ENCODE peak calls at places on chromosomes 5 and 9, in four cellular contexts. W is H1, Z is GM12878, X is K562. K is an unnamed sample.
A peak's percentile ranks its signal among the peaks of the same experiment; 100 is the strongest.

GRCh38 chr5:124599048-124599973 is 147.1 kb downstream of the ZNF608 start:
- DNase-seq in X (no peak), W (no peak), Z (peak; percentile 13), K (peak; percentile 96)

GRCh38 chr5:73419414-73420390 is 28.9 kb downstream of the FOXD1 start:
- DNase-seq in W (no peak), X (no peak), Z (no peak), K (no peak)

GRCh38 chr9:96391021-96391765 is 7.7 kb upstream of the SLC35D2 start:
- DNase-seq in W (no peak), X (no peak), Z (no peak), K (peak; percentile 96)

GRCh38 chr5:178145965-178146820 is 7.5 kb downstream of the NHP2 start:
- DNase-seq in W (peak; percentile 71), Z (no peak), X (peak; percentile 64), K (peak; percentile 66)

GRCh38 chr5:159161361-159162214 is 47.8 kb downstream of the RNF145 start:
- DNase-seq in W (no peak), Z (no peak), X (no peak), K (no peak)

GRCh38 chr9:76200730-76201129 is 193.5 kb downstream of the RFK start:
- DNase-seq in Z (no peak), X (no peak), W (no peak), K (no peak)

GRCh38 chr5:137688248-137688840 is 47.5 kb downstream of the KLHL3 start:
- DNase-seq in Z (no peak), X (no peak), W (no peak), K (no peak)

GRCh38 chr9:114238919-114239879 is 83.7 kb upstream of the ORM1 start:
- DNase-seq in X (peak; percentile 91), W (no peak), Z (no peak), K (peak; percentile 20)

GRCh38 chr5:53430618-53431252 is 49.7 kb upstream of the FST start:
- DNase-seq in W (no peak), X (no peak), Z (no peak), K (peak; percentile 45)

GRCh38 chr9:100411472-100412270 is 15.3 kb upstream of the MSANTD3 start:
- DNase-seq in W (peak; percentile 79), Z (peak; percentile 66), X (no peak), K (peak; percentile 89)

GRCh38 chr5:157384971-157385709 is 74.9 kb upstream of the NIPAL4 start:
- DNase-seq in X (no peak), Z (no peak), W (peak; percentile 51), K (no peak)

GRCh38 chr9:81686614-81687520 is 2.5 kb downstream of the TLE1 start:
- DNase-seq in Z (no peak), X (no peak), W (no peak), K (peak; percentile 100)

GRCh38 chr9:69178583-69179011 is 4.5 kb downstream of the TJP2 start:
- DNase-seq in Z (no peak), X (no peak), W (no peak), K (peak; percentile 93)

GRCh38 chr5:168853972-168854371 is 274.8 kb upstream of the PANK3 start:
- DNase-seq in Z (no peak), W (no peak), X (no peak), K (no peak)

GRCh38 chr5:169164481-169164925 is 136.4 kb downstream of the SLIT3 start:
- DNase-seq in Z (no peak), X (no peak), W (peak; percentile 33), K (no peak)

DNA sequence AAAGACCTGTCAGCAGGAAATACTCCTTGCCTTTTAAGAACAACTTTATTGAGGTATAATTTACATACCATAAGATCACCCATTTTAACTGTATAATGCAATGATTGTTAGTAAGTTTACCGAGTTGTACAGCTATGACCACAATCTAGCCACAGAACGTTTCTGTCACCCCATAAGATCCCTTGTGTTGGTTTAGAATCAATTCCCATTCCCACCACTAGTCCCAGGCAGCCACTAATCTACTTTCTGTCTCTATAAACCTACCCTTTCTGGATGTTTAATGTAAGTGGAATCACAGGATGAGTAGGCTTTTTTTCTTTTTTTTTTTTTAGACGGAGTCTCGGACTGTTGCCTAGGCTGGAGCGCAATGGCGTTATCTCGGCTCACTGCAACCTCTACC is 4.4 kb downstream of the GPR107 start:
- DNase-seq in X (peak; percentile 53), Z (no peak), W (no peak), K (no peak)
- TF ChIP-seq ATF2 in X (no peak), Z (no peak), W (no peak), K (no peak)

GRCh38 chr5:133273661-133274596 is 222.1 kb downstream of the HSPA4 start:
- DNase-seq in W (no peak), X (no peak), Z (no peak), K (no peak)
- TF ChIP-seq ZNF274 in W (no peak), X (no peak), Z (no peak), K (no peak)

DNA sequence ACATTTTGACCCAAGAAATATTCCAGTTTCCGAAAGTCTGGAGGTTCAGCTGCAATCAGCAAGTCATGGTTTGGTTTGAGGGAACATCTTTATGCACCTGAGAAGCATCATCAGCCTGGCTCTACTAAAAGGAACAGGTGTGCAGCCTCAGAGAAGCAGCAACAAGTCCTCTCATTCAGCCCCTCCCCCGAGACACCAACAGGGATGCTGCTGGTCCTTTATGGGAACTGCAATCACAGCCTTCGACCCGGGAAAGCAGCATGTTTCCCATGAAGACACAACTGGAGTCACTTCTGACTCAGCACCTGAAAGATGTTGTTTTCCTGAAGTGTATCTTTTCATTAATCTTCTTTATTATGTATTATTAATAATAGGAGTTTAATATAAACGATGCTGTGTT is 15.5 kb upstream of the NREP start:
- DNase-seq in W (no peak), Z (no peak), X (no peak), K (no peak)
- TF ChIP-seq RFX5 in W (no peak), Z (no peak), X (no peak), K (no peak)

DNA sequence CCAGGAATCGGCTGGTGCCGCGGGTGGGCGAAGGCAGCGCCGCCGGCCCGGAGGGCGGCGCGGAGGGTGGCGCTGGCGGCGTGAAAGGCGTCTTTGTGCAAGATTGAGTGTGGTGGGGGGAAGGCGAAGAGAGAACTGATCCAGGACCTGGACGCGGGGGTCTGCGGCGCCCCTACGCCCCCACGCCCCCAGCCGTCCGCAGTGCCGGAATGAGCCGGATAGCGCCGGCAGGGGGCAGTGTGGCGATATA is 4.5 kb upstream of the RGMB start:
- DNase-seq in Z (no peak), X (no peak), W (no peak), K (no peak)
- TF ChIP-seq ATF2 in Z (no peak), X (no peak), W (no peak), K (no peak)

GRCh38 chr5:80186634-80187033 is 69.2 kb downstream of the SERINC5 start:
- DNase-seq in Z (no peak), X (no peak), W (no peak), K (no peak)

GRCh38 chr5:80181618-80182211 is 74.1 kb downstream of the SERINC5 start:
- DNase-seq in X (no peak), W (no peak), Z (no peak), K (peak; percentile 90)

GRCh38 chr5:80184235-80185023 is 71.4 kb downstream of the SERINC5 start:
- DNase-seq in X (peak; percentile 23), W (peak; percentile 54), Z (no peak), K (peak; percentile 99)

GRCh38 chr5:80185095-80185494 is 70.8 kb downstream of the SERINC5 start:
- DNase-seq in Z (no peak), W (no peak), X (no peak), K (no peak)

DNA sequence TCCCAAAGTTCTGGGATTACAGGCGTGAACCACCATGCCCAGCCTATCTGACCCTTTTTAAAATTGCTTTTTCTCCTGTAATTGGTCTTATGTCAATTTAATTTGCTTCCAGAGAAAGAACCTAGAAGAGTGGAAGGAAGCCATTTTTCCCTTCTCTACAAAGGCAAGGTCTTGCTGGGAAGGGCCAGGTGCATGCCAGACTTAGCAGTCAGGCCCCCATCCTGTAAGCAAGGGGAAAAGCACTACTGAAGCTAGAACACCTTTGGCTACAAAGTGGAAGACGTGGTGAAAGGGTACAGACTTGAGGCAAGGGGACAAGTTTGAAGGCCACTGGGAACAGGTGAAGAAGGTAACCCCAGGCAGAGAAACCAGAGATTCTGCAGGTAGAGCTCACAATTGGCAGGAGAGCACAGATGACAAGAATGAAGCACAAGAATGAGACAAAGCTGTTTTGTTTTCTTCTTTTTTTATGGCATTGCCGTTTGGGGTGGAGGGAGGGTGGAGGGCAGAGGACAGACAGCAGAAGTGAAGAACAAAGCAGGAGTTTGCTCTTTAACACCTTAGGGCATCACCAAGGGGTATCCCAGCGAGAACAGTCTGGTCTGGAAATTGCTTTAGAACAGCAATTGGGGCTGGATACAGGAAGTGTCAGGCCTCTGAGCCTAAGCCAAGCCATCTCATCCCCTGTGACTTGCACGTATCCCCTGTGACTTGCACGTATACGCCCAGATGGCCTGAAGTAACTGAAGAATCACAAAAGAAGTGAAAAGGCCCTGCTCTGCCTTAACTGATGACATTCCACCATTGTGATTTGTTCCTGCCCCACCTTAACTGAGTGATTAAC is 72.8 kb downstream of the SERINC5 start:
- DNase-seq in Z (no peak), W (peak; percentile 47), X (no peak), K (no peak)
- TF ChIP-seq ZNF274 in Z (no peak), W (no peak), X (no peak), K (no peak)

GRCh38 chr9:108282872-108283271 is 572.9 kb downstream of the ACTL7B start:
- DNase-seq in W (no peak), Z (no peak), X (peak; percentile 15), K (peak; percentile 6)

GRCh38 chr9:108274971-108275370 is 580.8 kb downstream of the ACTL7B start:
- DNase-seq in X (no peak), W (no peak), Z (no peak), K (no peak)

GRCh38 chr9:108275906-108276305 is 579.9 kb downstream of the ACTL7B start:
- DNase-seq in W (no peak), X (no peak), Z (no peak), K (no peak)

GRCh38 chr9:108273988-108274387 is 581.8 kb downstream of the ACTL7B start:
- DNase-seq in Z (no peak), W (no peak), X (no peak), K (no peak)

DNA sequence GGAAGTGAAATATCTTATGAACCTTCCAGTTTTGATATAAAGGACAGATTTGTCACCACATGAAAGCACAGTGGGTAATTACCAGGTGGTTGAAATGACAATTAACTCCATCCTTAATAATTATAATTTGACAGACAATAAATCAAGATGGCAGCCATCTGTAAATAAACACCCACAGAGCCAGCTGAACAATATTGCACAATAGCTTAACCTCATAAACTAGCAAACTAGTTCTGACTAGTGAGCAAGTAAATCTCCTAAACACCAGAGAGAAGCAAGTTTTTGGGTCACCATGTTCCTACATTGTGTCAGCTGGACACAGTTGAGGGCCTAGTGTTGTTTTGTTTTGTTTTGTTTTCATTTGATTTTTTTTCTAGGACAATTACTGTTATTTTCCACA is 577.4 kb downstream of the ACTL7B start:
- DNase-seq in W (no peak), Z (no peak), X (no peak), K (no peak)
- TF ChIP-seq RFX5 in W (no peak), Z (no peak), X (no peak), K (no peak)